ENCODE peak calls at places on chromosomes 5 and 9, in six cellular contexts. One of them, this sample, is unnamed. For H3K4me1, the result is how much of the 10 kb centered on the place peaks cover.

GRCh38 chr5:173944512-173944911 is 44.5 kb upstream of the C5orf47 start:
- DNase-seq in PC-3: no peak
- DNase-seq in fibroblast of lung: no peak
- DNase-seq in vagina: no peak
- DNase-seq in neural progenitor cell: no peak
- DNase-seq in gastrocnemius medialis: no peak
- DNase-seq in this sample: peak

GRCh38 chr9:92614123-92614510 is 55.8 kb downstream of the IPPK start:
- DNase-seq in PC-3: no peak
- DNase-seq in fibroblast of lung: no peak
- DNase-seq in vagina: no peak
- DNase-seq in neural progenitor cell: no peak
- DNase-seq in gastrocnemius medialis: no peak
- DNase-seq in this sample: no peak

GRCh38 chr5:126055348-126055729 is 367.9 kb upstream of the GRAMD2B start:
- DNase-seq in PC-3: peak
- DNase-seq in fibroblast of lung: peak
- DNase-seq in vagina: no peak
- DNase-seq in neural progenitor cell: no peak
- DNase-seq in gastrocnemius medialis: no peak
- DNase-seq in this sample: no peak

GRCh38 chr5:33343661-33344327 is 97.0 kb upstream of the TARS1 start:
- DNase-seq in PC-3: peak
- DNase-seq in fibroblast of lung: peak
- DNase-seq in vagina: no peak
- DNase-seq in neural progenitor cell: no peak
- DNase-seq in gastrocnemius medialis: no peak
- DNase-seq in this sample: no peak

GRCh38 chr5:99694884-99695283 is 766.1 kb upstream of the CHD1 start:
- DNase-seq in PC-3: no peak
- DNase-seq in fibroblast of lung: no peak
- DNase-seq in vagina: no peak
- DNase-seq in neural progenitor cell: no peak
- DNase-seq in gastrocnemius medialis: no peak
- DNase-seq in this sample: no peak

GRCh38 chr9:119836036-119836435 is 466.8 kb upstream of the BRINP1 start:
- DNase-seq in PC-3: no peak
- DNase-seq in fibroblast of lung: peak
- DNase-seq in vagina: no peak
- DNase-seq in neural progenitor cell: peak
- DNase-seq in gastrocnemius medialis: no peak
- DNase-seq in this sample: no peak

GRCh38 chr5:143860211-143860610 is 48.2 kb downstream of the HMHB1 start:
- DNase-seq in PC-3: no peak
- DNase-seq in fibroblast of lung: no peak
- DNase-seq in vagina: no peak
- DNase-seq in neural progenitor cell: no peak
- DNase-seq in gastrocnemius medialis: no peak
- DNase-seq in this sample: no peak

GRCh38 chr5:179212870-179213269 is 132.4 kb downstream of the ADAMTS2 start:
- DNase-seq in PC-3: no peak
- DNase-seq in fibroblast of lung: no peak
- DNase-seq in vagina: no peak
- DNase-seq in neural progenitor cell: peak
- DNase-seq in gastrocnemius medialis: no peak
- DNase-seq in this sample: no peak

GRCh38 chr5:174305241-174305681 is 259.8 kb downstream of the NSG2 start:
- DNase-seq in PC-3: no peak
- DNase-seq in fibroblast of lung: no peak
- DNase-seq in vagina: peak
- DNase-seq in neural progenitor cell: no peak
- DNase-seq in gastrocnemius medialis: no peak
- DNase-seq in this sample: no peak

GRCh38 chr5:81779125-81779934 is 28.4 kb upstream of the SSBP2 start:
- DNase-seq in PC-3: peak
- DNase-seq in fibroblast of lung: peak
- DNase-seq in vagina: no peak
- DNase-seq in neural progenitor cell: no peak
- DNase-seq in gastrocnemius medialis: peak
- DNase-seq in this sample: peak

GRCh38 chr9:128113526-128114325 is 13.8 kb downstream of the PTGES2 start:
- DNase-seq in PC-3: no peak
- DNase-seq in fibroblast of lung: no peak
- DNase-seq in vagina: no peak
- DNase-seq in neural progenitor cell: no peak
- DNase-seq in gastrocnemius medialis: peak
- DNase-seq in this sample: peak

GRCh38 chr5:156259618-156260017 is 67.3 kb upstream of the SGCD start:
- DNase-seq in PC-3: no peak
- DNase-seq in fibroblast of lung: no peak
- DNase-seq in vagina: no peak
- DNase-seq in neural progenitor cell: no peak
- DNase-seq in gastrocnemius medialis: no peak
- DNase-seq in this sample: no peak

GRCh38 chr9:104868687-104869404 is 59.1 kb downstream of the ABCA1 start:
- DNase-seq in PC-3: peak
- DNase-seq in fibroblast of lung: peak
- DNase-seq in vagina: no peak
- DNase-seq in neural progenitor cell: peak
- DNase-seq in gastrocnemius medialis: peak
- DNase-seq in this sample: peak

GRCh38 chr5:109907751-109908150 is 218.0 kb downstream of the MAN2A1 start:
- DNase-seq in PC-3: peak
- DNase-seq in fibroblast of lung: peak
- DNase-seq in vagina: no peak
- DNase-seq in neural progenitor cell: no peak
- DNase-seq in gastrocnemius medialis: no peak
- DNase-seq in this sample: no peak

GRCh38 chr5:11082546-11082945 is 321.5 kb upstream of the DAP start:
- DNase-seq in PC-3: no peak
- DNase-seq in fibroblast of lung: no peak
- DNase-seq in vagina: no peak
- DNase-seq in neural progenitor cell: no peak
- DNase-seq in gastrocnemius medialis: no peak
- DNase-seq in this sample: no peak

GRCh38 chr9:124267271-124267807 is 9.6 kb downstream of the NEK6 start:
- DNase-seq in PC-3: peak
- DNase-seq in fibroblast of lung: peak
- DNase-seq in vagina: no peak
- DNase-seq in neural progenitor cell: peak
- DNase-seq in gastrocnemius medialis: no peak
- DNase-seq in this sample: peak

GRCh38 chr9:131046093-131046380 is 37.1 kb downstream of the LAMC3 start:
- DNase-seq in PC-3: peak
- DNase-seq in fibroblast of lung: no peak
- DNase-seq in vagina: no peak
- DNase-seq in neural progenitor cell: no peak
- DNase-seq in gastrocnemius medialis: no peak
- DNase-seq in this sample: no peak

GRCh38 chr5:31232273-31232888 is 38.9 kb downstream of the CDH6 start:
- DNase-seq in PC-3: peak
- DNase-seq in fibroblast of lung: peak
- DNase-seq in vagina: no peak
- DNase-seq in neural progenitor cell: peak
- DNase-seq in gastrocnemius medialis: no peak
- DNase-seq in this sample: peak

GRCh38 chr9:13278368-13279246 is 885 bp downstream of the MPDZ start:
- DNase-seq in PC-3: peak
- DNase-seq in fibroblast of lung: peak
- DNase-seq in vagina: no peak
- DNase-seq in neural progenitor cell: peak
- DNase-seq in gastrocnemius medialis: peak
- DNase-seq in this sample: peak

GRCh38 chr9:7129391-7129790 is 371.6 kb downstream of the KDM4C start:
- DNase-seq in PC-3: no peak
- DNase-seq in fibroblast of lung: peak
- DNase-seq in vagina: no peak
- DNase-seq in neural progenitor cell: no peak
- DNase-seq in gastrocnemius medialis: no peak
- DNase-seq in this sample: no peak

GRCh38 chr5:1734271-1734907 is 65.2 kb downstream of the MRPL36 start:
- DNase-seq in PC-3: no peak
- DNase-seq in fibroblast of lung: no peak
- DNase-seq in vagina: peak
- DNase-seq in neural progenitor cell: no peak
- DNase-seq in gastrocnemius medialis: peak
- DNase-seq in this sample: no peak

DNA sequence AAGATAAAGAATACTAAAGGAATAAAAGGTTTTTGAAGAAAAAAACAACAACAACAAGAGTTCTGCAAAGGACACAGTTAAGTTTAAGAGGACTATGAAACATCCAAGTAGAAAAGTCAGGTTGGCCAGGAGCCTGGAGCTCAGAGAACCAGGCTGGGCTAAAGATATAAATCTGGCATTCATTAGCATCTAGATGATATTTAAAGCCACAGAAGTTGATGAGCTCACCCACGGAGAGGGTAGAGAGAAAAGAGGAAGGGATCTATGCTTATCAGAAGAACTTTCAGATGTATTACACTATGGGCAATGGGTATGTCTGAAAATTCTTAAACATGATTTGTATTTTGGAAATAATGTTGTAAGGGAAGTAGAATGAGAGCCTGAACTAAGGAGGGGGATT is 9.9 kb downstream of the MIER3 start:
- DNase-seq in PC-3: no peak
- DNase-seq in fibroblast of lung: peak
- DNase-seq in vagina: no peak
- DNase-seq in neural progenitor cell: no peak
- DNase-seq in gastrocnemius medialis: no peak
- DNase-seq in this sample: no peak
- H3K27ac ChIP-seq in PC-3: no peak
- H3K27ac ChIP-seq in fibroblast of lung: no peak
- H3K27ac ChIP-seq in vagina: no peak
- H3K27ac ChIP-seq in neural progenitor cell: no peak
- H3K27ac ChIP-seq in gastrocnemius medialis: no peak
- H3K27ac ChIP-seq in this sample: no peak

GRCh38 chr5:150413176-150413901 is 629 bp upstream of the CD74 start:
- DNase-seq in PC-3: no peak
- DNase-seq in fibroblast of lung: no peak
- DNase-seq in vagina: no peak
- DNase-seq in neural progenitor cell: no peak
- DNase-seq in gastrocnemius medialis: no peak
- DNase-seq in this sample: no peak

GRCh38 chr5:150409638-150410523 is 2.8 kb downstream of the CD74 start:
- DNase-seq in PC-3: peak
- DNase-seq in fibroblast of lung: peak
- DNase-seq in vagina: no peak
- DNase-seq in neural progenitor cell: peak
- DNase-seq in gastrocnemius medialis: peak
- DNase-seq in this sample: peak

GRCh38 chr5:150412319-150413175 is at the start of gene CD74:
- DNase-seq in PC-3: peak
- DNase-seq in fibroblast of lung: peak
- DNase-seq in vagina: no peak
- DNase-seq in neural progenitor cell: peak
- DNase-seq in gastrocnemius medialis: peak
- DNase-seq in this sample: peak

GRCh38 chr5:150411245-150411979 is 1.3 kb downstream of the CD74 start:
- DNase-seq in PC-3: no peak
- DNase-seq in fibroblast of lung: no peak
- DNase-seq in vagina: no peak
- DNase-seq in neural progenitor cell: peak
- DNase-seq in gastrocnemius medialis: no peak
- DNase-seq in this sample: peak

GRCh38 chr5:150410524-150411244 is 2.0 kb downstream of the CD74 start:
- DNase-seq in PC-3: peak
- DNase-seq in fibroblast of lung: peak
- DNase-seq in vagina: no peak
- DNase-seq in neural progenitor cell: peak
- DNase-seq in gastrocnemius medialis: peak
- DNase-seq in this sample: peak
- H3K4me1 ChIP-seq in PC-3: under half
- H3K4me1 ChIP-seq in fibroblast of lung: under half
- H3K4me1 ChIP-seq in vagina: under half
- H3K4me1 ChIP-seq in neural progenitor cell: under half
- H3K4me1 ChIP-seq in gastrocnemius medialis: under half
- H3K4me1 ChIP-seq in this sample: under half

DNA sequence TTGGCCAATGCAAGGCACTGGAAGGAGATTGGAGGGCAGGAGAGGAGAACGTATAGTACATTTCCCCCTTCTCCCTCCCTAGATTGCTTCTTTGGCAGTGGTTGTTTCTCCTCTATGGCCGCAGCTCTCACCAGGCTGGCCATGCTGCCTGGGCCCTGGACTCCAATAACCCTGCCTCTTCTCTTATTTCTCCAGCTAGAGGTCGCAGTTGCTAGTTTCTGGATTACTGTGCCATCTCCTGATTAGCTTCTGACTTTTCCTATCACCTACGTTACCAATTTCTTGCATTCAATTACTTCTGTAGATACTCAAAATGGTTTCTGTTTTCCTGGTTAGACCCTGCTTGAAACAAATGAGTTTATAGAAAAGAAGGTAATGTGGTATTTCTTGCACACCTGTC is 2.4 kb upstream of the MACIR start:
- DNase-seq in PC-3: peak
- DNase-seq in fibroblast of lung: no peak
- DNase-seq in vagina: no peak
- DNase-seq in neural progenitor cell: peak
- DNase-seq in gastrocnemius medialis: no peak
- DNase-seq in this sample: no peak
- TF ChIP-seq CTCF in PC-3: peak
- TF ChIP-seq CTCF in fibroblast of lung: no peak
- TF ChIP-seq CTCF in vagina: no peak
- TF ChIP-seq CTCF in neural progenitor cell: peak
- TF ChIP-seq CTCF in gastrocnemius medialis: no peak
- TF ChIP-seq CTCF in this sample: no peak

DNA sequence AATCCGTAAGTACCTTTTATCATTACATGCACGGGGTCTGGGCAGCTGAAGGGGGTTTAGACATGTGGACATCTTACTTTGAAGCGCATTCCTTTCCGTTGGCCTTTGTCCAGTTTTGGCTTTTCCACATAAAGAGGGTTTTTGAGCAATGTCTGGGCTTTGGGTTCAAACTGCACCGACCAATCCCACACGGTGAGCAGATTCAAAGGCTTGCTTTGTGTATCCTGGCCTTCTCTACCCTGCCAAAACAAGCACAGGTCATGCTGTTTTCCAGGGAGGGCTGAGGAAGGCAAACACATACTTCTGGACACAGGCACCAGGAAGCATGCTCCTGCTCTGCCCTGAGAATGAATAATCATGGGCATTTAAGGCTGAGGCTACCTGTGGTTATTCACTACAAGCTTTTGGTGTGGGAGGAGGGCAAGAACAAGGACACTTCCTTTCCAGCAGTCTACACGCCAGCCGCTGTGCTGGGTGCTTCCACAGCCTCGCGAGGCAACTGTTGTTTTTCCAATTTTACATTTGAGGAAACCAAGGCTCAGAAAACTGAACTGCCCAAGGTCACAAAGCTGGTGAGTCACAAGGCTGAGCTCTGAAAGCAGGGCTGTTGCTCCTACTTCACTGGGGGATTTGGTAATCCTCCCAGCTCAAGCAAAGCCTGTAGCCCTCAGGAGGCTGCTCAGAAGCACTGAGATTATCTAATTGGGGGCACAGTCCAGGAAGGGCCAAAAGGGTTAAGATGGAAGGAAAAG is 59.8 kb upstream of the GOLPH3 start:
- DNase-seq in PC-3: peak
- DNase-seq in fibroblast of lung: peak
- DNase-seq in vagina: no peak
- DNase-seq in neural progenitor cell: no peak
- DNase-seq in gastrocnemius medialis: no peak
- DNase-seq in this sample: peak
- H3K27ac ChIP-seq in PC-3: no peak
- H3K27ac ChIP-seq in fibroblast of lung: no peak
- H3K27ac ChIP-seq in vagina: peak
- H3K27ac ChIP-seq in neural progenitor cell: no peak
- H3K27ac ChIP-seq in gastrocnemius medialis: peak
- H3K27ac ChIP-seq in this sample: peak

This sample was measured in thyroid gland.